ENCODE peak calls at places on chromosomes 7 and 10, in ten cellular contexts. H is MM.1S, X is GM23248, R is astrocyte, W is hepatocyte, Y is GM23338, F is endothelial cell of umbilical vein, P is GM12878, A is PC-3, E is fibroblast of lung. O is an unnamed sample.

GRCh38 chr10:48527691-48528212 is 77.1 kb downstream of the ARHGAP22 start:
- DNase-seq in H (no peak), X (no peak), R (no peak), W (no peak), Y (no peak), F (no peak), P (no peak), A (no peak), E (no peak), O (no peak)

GRCh38 chr7:121697731-121698396 is 175.1 kb upstream of the PTPRZ1 start:
- DNase-seq in H (no peak), X (no peak), R (no peak), W (no peak), Y (no peak), F (no peak), P (no peak), A (peak), E (no peak), O (peak)

GRCh38 chr7:122248472-122248871 is 56.1 kb downstream of the FEZF1 start:
- DNase-seq in H (no peak), X (peak), R (peak), W (no peak), Y (no peak), F (no peak), P (no peak), A (peak), E (no peak), O (peak)

GRCh38 chr7:142792593-142792992 is 21.8 kb downstream of the PRSS2 start:
- DNase-seq in H (no peak), X (no peak), R (no peak), W (no peak), Y (no peak), F (no peak), P (no peak), A (no peak), E (no peak), O (no peak)

GRCh38 chr7:72176875-72177274 is 235.3 kb downstream of the CALN1 start:
- DNase-seq in H (no peak), X (no peak), R (no peak), W (no peak), Y (no peak), F (no peak), P (no peak), A (no peak), E (no peak), O (no peak)

GRCh38 chr10:35324196-35324595 is 12.1 kb upstream of the CCNY start:
- DNase-seq in H (no peak), X (peak), R (peak), W (no peak), Y (no peak), F (no peak), P (no peak), A (peak), E (no peak), O (no peak)

GRCh38 chr7:73530800-73531199 is 8.7 kb upstream of the BAZ1B start:
- DNase-seq in H (no peak), X (no peak), R (no peak), W (no peak), Y (no peak), F (no peak), P (no peak), A (no peak), E (no peak), O (no peak)

GRCh38 chr10:124875596-124875995 is 66.3 kb upstream of the ZRANB1 start:
- DNase-seq in H (no peak), X (peak), R (peak), W (no peak), Y (peak), F (peak), P (no peak), A (peak), E (peak), O (peak)

GRCh38 chr7:102024769-102025391 is 207.5 kb downstream of the CUX1 start:
- DNase-seq in H (no peak), X (no peak), R (no peak), W (peak), Y (peak), F (no peak), P (no peak), A (no peak), E (no peak), O (no peak)

GRCh38 chr10:96619120-96619519 is 32.3 kb upstream of the TM9SF3 start:
- DNase-seq in H (no peak), X (no peak), R (no peak), W (no peak), Y (no peak), F (no peak), P (no peak), A (no peak), E (no peak), O (no peak)

GRCh38 chr10:11782793-11783557 is 40.2 kb upstream of the PROSER2 start:
- DNase-seq in H (peak), X (peak), R (peak), W (peak), Y (peak), F (peak), P (peak), A (peak), E (peak), O (peak)

GRCh38 chr7:151566897-151567320 is 47.2 kb upstream of the RHEB start:
- DNase-seq in H (no peak), X (peak), R (peak), W (peak), Y (peak), F (no peak), P (no peak), A (no peak), E (peak), O (peak)

GRCh38 chr10:104406715-104407517 is 53.3 kb downstream of the CFAP58 start:
- DNase-seq in H (no peak), X (peak), R (peak), W (peak), Y (peak), F (peak), P (no peak), A (peak), E (peak), O (peak)

GRCh38 chr10:49365675-49366415 is 30.0 kb downstream of the DRGX start:
- DNase-seq in H (no peak), X (no peak), R (no peak), W (no peak), Y (peak), F (no peak), P (no peak), A (no peak), E (no peak), O (no peak)

GRCh38 chr7:23475579-23475844 is 5.2 kb upstream of the IGF2BP3 start:
- DNase-seq in H (no peak), X (no peak), R (no peak), W (no peak), Y (no peak), F (no peak), P (no peak), A (no peak), E (no peak), O (no peak)

GRCh38 chr10:116109881-116110280 is 163.1 kb downstream of the GFRA1 start:
- DNase-seq in H (no peak), X (no peak), R (no peak), W (no peak), Y (no peak), F (no peak), P (no peak), A (no peak), E (no peak), O (no peak)

GRCh38 chr10:43336641-43337318 is 34.7 kb upstream of the FXYD4 start:
- DNase-seq in H (no peak), X (no peak), R (no peak), W (peak), Y (no peak), F (no peak), P (no peak), A (no peak), E (no peak), O (no peak)

GRCh38 chr7:79893991-79894390 is 240.6 kb upstream of the GNAI1 start:
- DNase-seq in H (no peak), X (peak), R (no peak), W (no peak), Y (no peak), F (no peak), P (no peak), A (no peak), E (peak), O (no peak)

GRCh38 chr7:117750612-117751563 is 122.4 kb downstream of the CTTNBP2 start:
- DNase-seq in H (peak), X (peak), R (no peak), W (peak), Y (peak), F (peak), P (no peak), A (peak), E (peak), O (no peak)

GRCh38 chr10:103622935-103623574 is 129.6 kb downstream of the NEURL1 start:
- DNase-seq in H (no peak), X (no peak), R (no peak), W (no peak), Y (no peak), F (no peak), P (no peak), A (no peak), E (no peak), O (no peak)

GRCh38 chr10:110500515-110500905 is 2.8 kb downstream of the DUSP5 start:
- DNase-seq in H (peak), X (peak), R (peak), W (peak), Y (no peak), F (peak), P (no peak), A (peak), E (peak), O (peak)

GRCh38 chr7:29287366-29287765 is 92.8 kb downstream of the CHN2 start:
- DNase-seq in H (no peak), X (peak), R (peak), W (no peak), Y (no peak), F (peak), P (no peak), A (peak), E (peak), O (peak)

GRCh38 chr7:51227861-51228260 is 88.7 kb downstream of the COBL start:
- DNase-seq in H (no peak), X (no peak), R (no peak), W (no peak), Y (no peak), F (no peak), P (no peak), A (no peak), E (no peak), O (no peak)

GRCh38 chr7:92412745-92413144 is 34.5 kb upstream of the GATAD1 start:
- DNase-seq in H (no peak), X (no peak), R (no peak), W (no peak), Y (no peak), F (no peak), P (no peak), A (no peak), E (no peak), O (no peak)
- H3K4me2 ChIP-seq in H (no peak), X (no peak), R (no peak), W (no peak), Y (no peak), F (no peak), P (no peak), A (no peak), E (no peak), O (no peak)

GRCh38 chr7:131603932-131604331 is 47.5 kb upstream of the PODXL start:
- DNase-seq in H (no peak), X (no peak), R (no peak), W (no peak), Y (no peak), F (no peak), P (no peak), A (no peak), E (no peak), O (peak)
- H3K4me2 ChIP-seq in H (no peak), X (peak), R (no peak), W (no peak), Y (peak), F (no peak), P (no peak), A (no peak), E (no peak), O (no peak)

DNA sequence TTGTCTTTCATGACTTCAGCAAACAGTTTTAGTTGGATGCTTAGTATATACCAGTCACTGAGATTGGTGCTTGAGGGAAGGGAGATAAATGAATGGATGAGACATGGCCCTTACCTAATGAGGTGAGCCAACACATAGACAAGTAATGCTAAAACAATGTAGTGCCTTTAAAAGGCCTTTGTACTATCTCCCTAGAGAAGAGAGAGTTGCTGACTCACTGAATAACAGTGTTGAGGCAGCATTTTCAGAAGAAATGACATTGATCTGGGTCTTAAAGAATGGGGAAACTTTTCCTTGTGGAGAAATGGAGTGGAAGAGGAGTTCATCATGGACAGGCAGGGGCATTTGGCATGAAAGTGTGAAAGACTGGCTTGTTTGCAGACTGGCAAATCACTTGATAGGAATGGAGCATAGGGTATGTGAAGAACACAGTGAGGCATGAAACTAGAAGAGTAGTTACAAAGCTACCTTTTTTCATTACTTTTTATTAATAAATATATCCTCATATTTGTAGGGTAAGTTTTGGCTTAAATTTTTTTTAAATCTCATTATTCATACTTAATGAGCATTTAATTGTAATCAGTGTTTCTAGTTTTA is 91.2 kb downstream of the KAT6B start:
- DNase-seq in H (no peak), X (peak), R (peak), W (peak), Y (no peak), F (no peak), P (no peak), A (peak), E (peak), O (peak)
- H3K4me2 ChIP-seq in H (no peak), X (peak), R (peak), W (no peak), Y (no peak), F (no peak), P (no peak), A (peak), E (no peak), O (peak)

DNA sequence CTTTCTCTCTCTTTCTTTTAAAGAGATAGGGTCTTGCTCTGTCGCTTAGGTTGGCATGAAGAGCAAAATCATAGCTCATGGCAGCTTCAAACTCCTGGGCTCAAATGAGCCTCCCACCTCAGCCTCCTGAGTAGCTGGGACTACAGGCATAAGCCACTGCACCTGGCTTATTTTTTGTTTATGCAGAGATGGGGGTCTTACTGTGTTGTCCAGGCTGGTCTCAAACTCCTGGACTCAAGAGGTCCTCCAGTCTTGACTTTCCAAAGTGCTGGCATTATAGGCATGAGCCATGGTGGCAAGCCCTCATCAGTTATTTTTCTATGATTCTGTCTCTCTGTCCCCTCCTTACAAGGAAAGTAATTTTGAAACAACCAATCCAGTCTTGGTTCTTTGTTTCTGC is 1.1 kb upstream of the BAG3 start:
- DNase-seq in H (no peak), X (no peak), R (no peak), W (no peak), Y (no peak), F (no peak), P (no peak), A (no peak), E (no peak), O (no peak)
- H3K4me2 ChIP-seq in H (peak), X (no peak), R (peak), W (peak), Y (peak), F (no peak), P (peak), A (no peak), E (no peak), O (no peak)

GRCh38 chr10:69320521-69320920 is 42.2 kb downstream of the HK1 start:
- DNase-seq in H (no peak), X (no peak), R (no peak), W (no peak), Y (no peak), F (no peak), P (no peak), A (no peak), E (no peak), O (no peak)

GRCh38 chr10:69318087-69318996 is 40.0 kb downstream of the HK1 start:
- DNase-seq in H (peak), X (peak), R (peak), W (peak), Y (peak), F (peak), P (peak), A (peak), E (peak), O (peak)

GRCh38 chr10:69319911-69320316 is 41.6 kb downstream of the HK1 start:
- DNase-seq in H (no peak), X (no peak), R (no peak), W (no peak), Y (no peak), F (no peak), P (no peak), A (peak), E (no peak), O (no peak)

GRCh38 chr10:69317175-69318086 is 39.1 kb downstream of the HK1 start:
- DNase-seq in H (no peak), X (no peak), R (no peak), W (no peak), Y (no peak), F (no peak), P (no peak), A (peak), E (no peak), O (peak)

GRCh38 chr10:69318997-69319727 is 40.9 kb downstream of the HK1 start:
- DNase-seq in H (no peak), X (peak), R (peak), W (peak), Y (no peak), F (peak), P (no peak), A (peak), E (peak), O (peak)
- H3K4me2 ChIP-seq in H (peak), X (peak), R (peak), W (peak), Y (peak), F (peak), P (peak), A (peak), E (peak), O (peak)

DNA sequence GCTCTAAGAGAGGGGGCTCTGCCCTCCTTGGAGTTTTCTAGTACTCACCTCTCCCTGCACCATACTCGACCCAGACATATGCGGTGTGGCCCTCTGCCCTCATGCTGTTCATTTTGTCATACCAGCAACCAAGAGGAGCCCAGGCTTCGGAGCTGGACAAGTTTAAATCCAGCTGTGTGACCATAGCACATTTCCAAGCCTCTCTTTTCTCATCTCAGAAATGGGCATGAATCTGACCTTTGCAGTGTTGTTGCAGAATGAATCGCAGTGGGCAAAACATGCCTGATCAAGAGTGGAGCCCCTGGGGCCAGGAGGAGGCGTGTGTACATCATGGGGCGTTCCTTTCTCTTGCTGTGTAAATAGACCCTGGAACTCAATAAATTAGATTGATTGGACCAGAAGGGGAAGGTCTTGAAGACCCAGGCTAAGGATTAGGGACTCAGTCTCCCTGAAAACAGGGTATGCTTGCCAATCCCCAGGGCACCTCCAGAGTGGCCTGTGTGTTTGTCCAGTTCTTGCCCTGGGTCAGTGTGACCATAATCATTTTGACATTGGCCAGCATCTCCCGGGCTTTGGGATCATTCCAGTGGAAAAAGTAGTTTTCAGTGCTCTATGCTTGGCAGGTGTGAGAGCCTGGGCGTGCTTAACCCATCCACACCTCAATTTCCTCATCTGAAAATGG is 59.6 kb downstream of the ZMIZ1 start:
- DNase-seq in H (no peak), X (no peak), R (no peak), W (no peak), Y (no peak), F (peak), P (no peak), A (no peak), E (no peak), O (no peak)
- H3K4me2 ChIP-seq in H (no peak), X (no peak), R (peak), W (no peak), Y (peak), F (no peak), P (no peak), A (peak), E (no peak), O (no peak)

GRCh38 chr7:32631021-32631420 is 135.7 kb downstream of the AVL9 start:
- DNase-seq in H (no peak), X (no peak), R (no peak), W (no peak), Y (no peak), F (no peak), P (no peak), A (no peak), E (no peak), O (no peak)
- H3K4me2 ChIP-seq in H (no peak), X (no peak), R (no peak), W (no peak), Y (no peak), F (no peak), P (no peak), A (no peak), E (no peak), O (no peak)

GRCh38 chr10:85915245-85915846 is 451.2 kb downstream of the GRID1 start:
- DNase-seq in H (no peak), X (no peak), R (no peak), W (no peak), Y (no peak), F (no peak), P (no peak), A (no peak), E (no peak), O (no peak)
- H3K4me2 ChIP-seq in H (no peak), X (no peak), R (no peak), W (no peak), Y (no peak), F (no peak), P (no peak), A (no peak), E (no peak), O (no peak)

O was measured in mammary epithelial cell.